ENCODE peak calls at places on chromosomes 13 and 19, in ten cellular contexts. O is Peyer's patch, G is ascending aorta, I is A673, U is ovary, M is activated B cell treated with CpG ODN at 0.5 μM for 24 hours, A is PC-9, N is AG09309, V is glutamatergic neuron, P is fibroblast of lung. X is an unnamed sample.

GRCh38 chr19:36097036-36097435 is 13.9 kb upstream of the OVOL3 start:
- DNase-seq in O (no peak), G (no peak), I (no peak), U (no peak), M (no peak), A (no peak), N (no peak), V (no peak), P (no peak), X (no peak)

GRCh38 chr19:40549007-40549708 is 27.5 kb upstream of the SHKBP1 start:
- DNase-seq in O (peak; percentile 80), G (no peak), I (peak; percentile 85), U (peak; percentile 69), M (peak; percentile 52), A (no peak), N (no peak), V (peak; percentile 93), P (peak; percentile 40), X (peak; percentile 90)

GRCh38 chr19:57099199-57099661 is 20.6 kb upstream of the USP29 start:
- DNase-seq in O (peak; percentile 57), G (peak; percentile 65), I (peak; percentile 77), U (peak; percentile 91), M (peak; percentile 52), A (no peak), N (peak; percentile 23), V (peak; percentile 84), P (peak; percentile 38), X (peak; percentile 3)

GRCh38 chr13:111516712-111517640 is 196.5 kb downstream of the TEX29 start:
- DNase-seq in O (peak; percentile 28), G (no peak), I (no peak), U (no peak), M (no peak), A (no peak), N (no peak), V (no peak), P (no peak), X (no peak)

GRCh38 chr13:82370306-82370705 is 1512.0 kb downstream of the SLITRK1 start:
- DNase-seq in O (no peak), G (no peak), I (no peak), U (no peak), M (no peak), A (no peak), N (no peak), V (no peak), P (peak; percentile 29), X (no peak)

GRCh38 chr13:100512422-100512821 is 76.2 kb downstream of the GGACT start:
- DNase-seq in O (no peak), G (no peak), I (no peak), U (no peak), M (no peak), A (no peak), N (no peak), V (no peak), P (peak; percentile 5), X (no peak)

GRCh38 chr19:53966931-53967330 is 4.2 kb downstream of the CACNG8 start:
- DNase-seq in O (no peak), G (no peak), I (no peak), U (no peak), M (no peak), A (no peak), N (no peak), V (no peak), P (no peak), X (no peak)

GRCh38 chr13:97978661-97979450 is 25.4 kb downstream of the IPO5 start:
- DNase-seq in O (no peak), G (no peak), I (peak; percentile 80), U (no peak), M (no peak), A (no peak), N (no peak), V (no peak), P (peak; percentile 47), X (no peak)

GRCh38 chr19:46490774-46491173 is 4.9 kb downstream of the PNMA8B start:
- DNase-seq in O (no peak), G (no peak), I (no peak), U (no peak), M (no peak), A (no peak), N (no peak), V (no peak), P (no peak), X (no peak)

GRCh38 chr19:46488551-46488950 is 7.1 kb downstream of the PNMA8B start:
- DNase-seq in O (no peak), G (no peak), I (no peak), U (no peak), M (no peak), A (no peak), N (no peak), V (no peak), P (no peak), X (no peak)

GRCh38 chr19:46487802-46488445 is 7.7 kb downstream of the PNMA8B start:
- DNase-seq in O (peak; percentile 87), G (peak; percentile 90), I (peak; percentile 83), U (peak; percentile 91), M (peak; percentile 69), A (peak; percentile 38), N (no peak), V (peak; percentile 88), P (peak; percentile 71), X (peak; percentile 86)

GRCh38 chr19:46487178-46487801 is 8.4 kb downstream of the PNMA8B start:
- DNase-seq in O (no peak), G (no peak), I (no peak), U (peak; percentile 48), M (no peak), A (no peak), N (no peak), V (no peak), P (no peak), X (no peak)

DNA sequence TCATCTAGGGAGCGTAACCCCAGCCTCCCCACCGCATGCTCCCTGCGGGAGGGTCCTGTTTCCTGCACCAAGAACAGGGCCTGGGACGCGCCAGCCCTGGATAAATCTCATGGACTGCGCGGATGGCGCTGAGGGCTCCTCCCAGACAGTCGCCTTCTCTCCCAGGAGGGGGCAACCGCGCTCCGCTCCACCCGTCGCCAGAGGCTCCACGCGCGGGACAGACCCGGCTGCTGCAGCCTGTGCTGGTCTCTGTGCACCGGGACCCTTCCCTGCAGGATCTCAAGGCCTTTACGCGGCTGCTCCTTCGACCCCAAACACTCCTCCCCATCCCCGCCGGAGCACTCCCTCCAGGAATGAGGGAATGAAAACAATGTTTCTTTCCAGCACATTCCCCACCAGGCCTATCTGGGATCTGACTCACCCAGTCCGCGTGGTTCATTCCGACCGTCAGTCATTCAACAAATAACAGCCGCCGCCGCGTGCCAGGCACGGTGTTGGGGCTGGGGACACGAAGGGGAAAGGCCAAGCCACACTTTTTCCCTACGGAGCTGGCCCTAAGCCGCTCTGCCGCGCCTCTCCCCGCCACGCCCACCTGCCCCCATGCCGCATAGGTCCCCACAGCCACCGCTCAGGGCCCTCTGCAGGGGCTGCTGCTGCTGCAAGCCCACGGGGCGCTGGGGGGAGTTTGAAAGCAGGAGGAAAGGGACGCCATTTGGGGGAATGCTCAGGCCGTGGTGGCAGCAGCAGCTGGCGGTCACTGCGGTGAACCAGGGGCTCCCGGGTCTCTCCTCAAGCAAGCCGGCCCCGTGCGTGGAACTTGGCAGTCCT is 6.0 kb downstream of the PNMA8B start:
- DNase-seq in O (peak; percentile 47), G (peak; percentile 83), I (no peak), U (peak; percentile 77), M (no peak), A (no peak), N (no peak), V (peak; percentile 71), P (peak; percentile 56), X (no peak)
- TF ChIP-seq CTCF in O (no peak), G (peak; percentile 36), I (peak; percentile 33), U (peak; percentile 32), M (no peak), A (no peak), N (peak; percentile 35), V (peak; percentile 28), P (peak; percentile 23), X (no peak)

GRCh38 chr13:102089722-102090121 is 312.1 kb downstream of the FGF14 start:
- DNase-seq in O (no peak), G (no peak), I (no peak), U (no peak), M (no peak), A (no peak), N (no peak), V (no peak), P (no peak), X (no peak)

GRCh38 chr13:102091231-102091630 is 310.6 kb downstream of the FGF14 start:
- DNase-seq in O (no peak), G (no peak), I (peak; percentile 72), U (no peak), M (no peak), A (no peak), N (no peak), V (no peak), P (no peak), X (peak; percentile 3)

GRCh38 chr13:102090532-102090931 is 311.3 kb downstream of the FGF14 start:
- DNase-seq in O (no peak), G (no peak), I (no peak), U (no peak), M (no peak), A (no peak), N (no peak), V (no peak), P (no peak), X (no peak)

GRCh38 chr13:102089177-102089576 is 312.7 kb downstream of the FGF14 start:
- DNase-seq in O (no peak), G (no peak), I (peak; percentile 34), U (no peak), M (no peak), A (no peak), N (no peak), V (no peak), P (peak; percentile 31), X (no peak)
- TF ChIP-seq CTCF in O (no peak), G (peak; percentile 15), I (peak; percentile 52), U (no peak), M (no peak), A (peak; percentile 39), N (peak; percentile 13), V (no peak), P (peak; percentile 22), X (no peak)

DNA sequence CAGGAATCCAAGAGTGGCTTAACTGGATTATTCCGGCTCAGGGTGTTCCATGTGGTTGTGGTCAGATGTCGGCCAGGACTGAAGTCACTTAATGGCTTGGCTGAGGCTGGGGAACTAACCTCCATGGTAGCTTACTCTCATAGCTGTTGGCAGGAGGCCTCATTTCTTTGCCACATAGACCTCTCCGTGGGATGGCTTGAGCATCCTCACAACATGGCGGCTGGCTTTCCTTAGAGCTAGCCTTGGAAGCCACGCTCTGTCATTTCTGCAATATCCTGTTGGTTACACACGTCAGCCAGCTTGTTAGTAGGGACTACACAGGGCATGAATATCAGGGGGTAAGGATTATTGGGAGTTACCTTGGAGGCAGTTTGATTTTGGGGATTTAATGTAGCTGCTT is 5.1 kb downstream of the CRX start:
- DNase-seq in O (no peak), G (no peak), I (no peak), U (no peak), M (no peak), A (no peak), N (no peak), V (no peak), P (no peak), X (no peak)
- TF ChIP-seq CTCF in O (no peak), G (no peak), I (no peak), U (no peak), M (no peak), A (no peak), N (no peak), V (no peak), P (no peak), X (no peak)

GRCh38 chr13:26117620-26118019 is 65.8 kb upstream of the SHISA2 start:
- DNase-seq in O (no peak), G (no peak), I (no peak), U (no peak), M (no peak), A (no peak), N (no peak), V (no peak), P (no peak), X (no peak)

GRCh38 chr13:26111797-26112196 is 60.0 kb upstream of the SHISA2 start:
- DNase-seq in O (no peak), G (no peak), I (no peak), U (no peak), M (no peak), A (no peak), N (no peak), V (no peak), P (no peak), X (no peak)

DNA sequence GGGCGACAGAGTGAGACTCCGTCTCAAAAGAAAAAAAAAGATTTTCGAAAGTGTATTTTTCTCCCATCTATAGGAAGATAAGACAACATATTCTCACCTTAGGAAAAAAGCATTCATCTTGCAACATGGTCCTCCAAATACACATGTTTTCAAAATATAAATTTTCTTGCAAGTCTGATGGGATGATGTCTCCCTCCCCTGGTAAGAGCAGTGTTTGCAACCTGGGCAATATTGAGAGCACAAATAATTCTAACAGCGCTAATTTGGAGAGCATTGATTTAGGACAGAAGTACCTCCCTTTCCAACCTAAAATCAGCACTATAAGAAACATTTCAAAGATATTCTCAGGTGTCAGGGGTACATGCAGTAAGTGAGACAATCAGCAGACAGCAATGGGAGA is 61.0 kb upstream of the SHISA2 start:
- DNase-seq in O (no peak), G (no peak), I (peak; percentile 11), U (no peak), M (no peak), A (no peak), N (no peak), V (no peak), P (peak; percentile 4), X (no peak)
- TF ChIP-seq CTCF in O (no peak), G (no peak), I (peak; percentile 54), U (no peak), M (no peak), A (peak; percentile 54), N (peak; percentile 35), V (peak; percentile 8), P (no peak), X (peak; percentile 17)